ENCODE peak calls at places on chromosomes 5 and 9, in four cellular contexts. One of them, this sample, is unnamed.

GRCh38 chr5:175519006-175519405 is 40.6 kb downstream of the SFXN1 start:
- DNase-seq in fibroblast of villous mesenchyme: no peak
- DNase-seq in kidney epithelial cell: no peak
- DNase-seq in fibroblast of lung: no peak
- DNase-seq in this sample: no peak

GRCh38 chr9:131418143-131419028 is 24.5 kb downstream of the PRRC2B start:
- DNase-seq in fibroblast of villous mesenchyme: peak; percentile 66
- DNase-seq in kidney epithelial cell: no peak
- DNase-seq in fibroblast of lung: no peak
- DNase-seq in this sample: no peak

GRCh38 chr5:94969174-94969573 is 315.7 kb downstream of the MCTP1 start:
- DNase-seq in fibroblast of villous mesenchyme: peak; percentile 23
- DNase-seq in kidney epithelial cell: no peak
- DNase-seq in fibroblast of lung: peak; percentile 69
- DNase-seq in this sample: peak; percentile 55

GRCh38 chr9:109108318-109108717 is 11.4 kb downstream of the TMEM245 start:
- DNase-seq in fibroblast of villous mesenchyme: peak; percentile 60
- DNase-seq in kidney epithelial cell: no peak
- DNase-seq in fibroblast of lung: peak; percentile 56
- DNase-seq in this sample: peak; percentile 44

GRCh38 chr9:133396952-133397351 is 20.8 kb downstream of the STKLD1 start:
- DNase-seq in fibroblast of villous mesenchyme: peak; percentile 26
- DNase-seq in kidney epithelial cell: no peak
- DNase-seq in fibroblast of lung: no peak
- DNase-seq in this sample: peak; percentile 21

GRCh38 chr5:79878721-79879336 is 112.2 kb downstream of the MTX3 start:
- DNase-seq in fibroblast of villous mesenchyme: peak; percentile 2
- DNase-seq in kidney epithelial cell: no peak
- DNase-seq in fibroblast of lung: no peak
- DNase-seq in this sample: peak; percentile 3

GRCh38 chr5:170223349-170223748 is 9.4 kb upstream of the C5orf58 start:
- DNase-seq in fibroblast of villous mesenchyme: peak; percentile 6
- DNase-seq in kidney epithelial cell: no peak
- DNase-seq in fibroblast of lung: no peak
- DNase-seq in this sample: peak; percentile 39

GRCh38 chr5:36590513-36591286 is 15.7 kb upstream of the SLC1A3 start:
- DNase-seq in fibroblast of villous mesenchyme: no peak
- DNase-seq in kidney epithelial cell: no peak
- DNase-seq in fibroblast of lung: no peak
- DNase-seq in this sample: no peak

GRCh38 chr5:34895641-34896419 is 19.5 kb downstream of the RAD1 start:
- DNase-seq in fibroblast of villous mesenchyme: peak; percentile 35
- DNase-seq in kidney epithelial cell: no peak
- DNase-seq in fibroblast of lung: peak; percentile 47
- DNase-seq in this sample: peak; percentile 50

GRCh38 chr9:94056442-94056974 is 27.8 kb upstream of the PTPDC1 start:
- DNase-seq in fibroblast of villous mesenchyme: peak; percentile 96
- DNase-seq in kidney epithelial cell: no peak
- DNase-seq in fibroblast of lung: peak; percentile 80
- DNase-seq in this sample: peak; percentile 89

GRCh38 chr5:131466171-131466766 is 168.8 kb downstream of the RAPGEF6 start:
- DNase-seq in fibroblast of villous mesenchyme: peak; percentile 47
- DNase-seq in kidney epithelial cell: peak; percentile 38
- DNase-seq in fibroblast of lung: peak; percentile 88
- DNase-seq in this sample: peak; percentile 69

GRCh38 chr5:132215329-132215728 is 12.3 kb downstream of the P4HA2 start:
- DNase-seq in fibroblast of villous mesenchyme: peak; percentile 98
- DNase-seq in kidney epithelial cell: peak; percentile 86
- DNase-seq in fibroblast of lung: peak; percentile 97
- DNase-seq in this sample: peak; percentile 97

GRCh38 chr9:129237195-129237611 is 59.1 kb upstream of the IER5L start:
- DNase-seq in fibroblast of villous mesenchyme: peak; percentile 54
- DNase-seq in kidney epithelial cell: no peak
- DNase-seq in fibroblast of lung: peak; percentile 53
- DNase-seq in this sample: peak; percentile 78

GRCh38 chr9:125541840-125542243 is 165.2 kb downstream of the MAPKAP1 start:
- DNase-seq in fibroblast of villous mesenchyme: no peak
- DNase-seq in kidney epithelial cell: no peak
- DNase-seq in fibroblast of lung: no peak
- DNase-seq in this sample: peak; percentile 29

GRCh38 chr5:119996128-119996527 is 366.8 kb downstream of the FAM170A start:
- DNase-seq in fibroblast of villous mesenchyme: peak; percentile 58
- DNase-seq in kidney epithelial cell: no peak
- DNase-seq in fibroblast of lung: peak; percentile 48
- DNase-seq in this sample: no peak

GRCh38 chr9:122218070-122218884 is 10.5 kb downstream of the LHX6 start:
- DNase-seq in fibroblast of villous mesenchyme: no peak
- DNase-seq in kidney epithelial cell: no peak
- DNase-seq in fibroblast of lung: no peak
- DNase-seq in this sample: no peak

GRCh38 chr5:94024625-94025024 is 283.2 kb upstream of the POU5F2 start:
- DNase-seq in fibroblast of villous mesenchyme: no peak
- DNase-seq in kidney epithelial cell: no peak
- DNase-seq in fibroblast of lung: no peak
- DNase-seq in this sample: no peak

GRCh38 chr5:76787237-76787636 is 31.6 kb upstream of the F2RL1 start:
- DNase-seq in fibroblast of villous mesenchyme: peak; percentile 90
- DNase-seq in kidney epithelial cell: peak; percentile 62
- DNase-seq in fibroblast of lung: peak; percentile 99
- DNase-seq in this sample: peak; percentile 100

GRCh38 chr9:111975709-111976108 is 79.1 kb downstream of the UGCG start:
- DNase-seq in fibroblast of villous mesenchyme: no peak
- DNase-seq in kidney epithelial cell: no peak
- DNase-seq in fibroblast of lung: no peak
- DNase-seq in this sample: no peak

GRCh38 chr5:120465281-120465961 is 1.3 kb downstream of the PRR16 start:
- DNase-seq in fibroblast of villous mesenchyme: peak; percentile 73
- DNase-seq in kidney epithelial cell: no peak
- DNase-seq in fibroblast of lung: peak; percentile 80
- DNase-seq in this sample: no peak

GRCh38 chr9:120612218-120612617 is 32.3 kb upstream of the CDK5RAP2 start:
- DNase-seq in fibroblast of villous mesenchyme: no peak
- DNase-seq in kidney epithelial cell: no peak
- DNase-seq in fibroblast of lung: no peak
- DNase-seq in this sample: peak; percentile 25
- TF ChIP-seq CTCF in fibroblast of villous mesenchyme: peak; percentile 10
- TF ChIP-seq CTCF in kidney epithelial cell: peak; percentile 48
- TF ChIP-seq CTCF in fibroblast of lung: no peak
- TF ChIP-seq CTCF in this sample: peak; percentile 32

GRCh38 chr9:85547574-85547973 is 194.2 kb downstream of the AGTPBP1 start:
- DNase-seq in fibroblast of villous mesenchyme: no peak
- DNase-seq in kidney epithelial cell: no peak
- DNase-seq in fibroblast of lung: no peak
- DNase-seq in this sample: no peak

GRCh38 chr9:85541876-85542275 is 199.9 kb downstream of the AGTPBP1 start:
- DNase-seq in fibroblast of villous mesenchyme: no peak
- DNase-seq in kidney epithelial cell: no peak
- DNase-seq in fibroblast of lung: no peak
- DNase-seq in this sample: no peak

GRCh38 chr9:85543196-85543595 is 198.6 kb downstream of the AGTPBP1 start:
- DNase-seq in fibroblast of villous mesenchyme: no peak
- DNase-seq in kidney epithelial cell: no peak
- DNase-seq in fibroblast of lung: no peak
- DNase-seq in this sample: no peak
- H3K4me3 ChIP-seq in fibroblast of villous mesenchyme: no peak overlapping the region
- H3K4me3 ChIP-seq in kidney epithelial cell: no peak overlapping the region
- H3K4me3 ChIP-seq in fibroblast of lung: no peak overlapping the region
- H3K4me3 ChIP-seq in this sample: no peak overlapping the region

DNA sequence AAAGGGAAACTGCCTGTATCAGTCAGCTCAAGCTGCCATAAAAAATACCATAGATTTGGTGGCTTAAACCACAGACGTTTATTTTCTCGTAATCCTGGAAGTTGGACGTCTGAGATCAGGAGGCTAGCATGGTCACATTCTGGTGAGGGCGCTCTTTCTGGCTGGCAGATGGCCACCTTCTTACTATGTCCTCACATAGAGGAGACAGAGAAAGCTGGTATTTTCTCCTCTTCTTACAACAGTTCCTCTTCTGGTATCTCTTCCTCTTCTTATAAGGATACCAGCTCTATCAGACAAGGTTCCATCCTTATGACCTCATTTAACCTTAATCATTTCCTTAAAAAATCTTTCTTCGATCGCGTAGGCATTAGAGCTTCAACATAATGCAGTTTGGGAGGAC is 50.6 kb upstream of the RFX3 start:
- DNase-seq in fibroblast of villous mesenchyme: peak; percentile 7
- DNase-seq in kidney epithelial cell: no peak
- DNase-seq in fibroblast of lung: no peak
- DNase-seq in this sample: no peak
- TF ChIP-seq CTCF in fibroblast of villous mesenchyme: no peak
- TF ChIP-seq CTCF in kidney epithelial cell: no peak
- TF ChIP-seq CTCF in fibroblast of lung: no peak
- TF ChIP-seq CTCF in this sample: no peak

GRCh38 chr5:140111043-140111858 is 2.7 kb upstream of the PURA start:
- DNase-seq in fibroblast of villous mesenchyme: no peak
- DNase-seq in kidney epithelial cell: no peak
- DNase-seq in fibroblast of lung: no peak
- DNase-seq in this sample: no peak
- H3K4me3 ChIP-seq in fibroblast of villous mesenchyme: no peak overlapping the region
- H3K4me3 ChIP-seq in kidney epithelial cell: no peak overlapping the region
- H3K4me3 ChIP-seq in fibroblast of lung: no peak overlapping the region
- H3K4me3 ChIP-seq in this sample: no peak overlapping the region